ENCODE peak calls at places on chromosomes 12 and 14, in ten cellular contexts. K is stimulated activated CD8-positive, alpha-beta memory T cell treated with anti-CD3 and anti-CD28 coated beads, Interleukin-2, amount 100 ng/mL, for 48 hours; S is EH; A is AG09309; O is naive B cell; M is left colon; U is HFFc6; J is HS-27A; T is posterior cingulate gyrus; Z is T-helper 17 cell. R is an unnamed sample.

GRCh38 chr14:68112456-68112855 is 292.9 kb downstream of the RAD51B start:
- DNase-seq in K (no peak), S (no peak), M (no peak), U (no peak), A (no peak), T (no peak), J (no peak), O (no peak), Z (no peak), R (no peak)

GRCh38 chr12:67299526-67299925 is 30.4 kb downstream of the CAND1 start:
- DNase-seq in M (no peak), O (no peak), T (no peak), J (no peak), K (no peak), U (no peak), Z (no peak), S (no peak), A (no peak), R (no peak)

GRCh38 chr12:1907652-1908611 is 10.5 kb downstream of the CACNA2D4 start:
- DNase-seq in K (peak; percentile 19), S (peak; percentile 15), A (no peak), U (no peak), O (peak; percentile 42), J (no peak), T (peak; percentile 78), M (peak; percentile 74), Z (no peak), R (no peak)

GRCh38 chr12:122420471-122421262 is 1.8 kb downstream of the CLIP1 start:
- DNase-seq in Z (no peak), A (no peak), O (no peak), K (no peak), J (no peak), S (no peak), M (no peak), U (no peak), T (peak; percentile 36), R (no peak)

GRCh38 chr12:109927622-109928021 is 27.5 kb downstream of the TCHP start:
- DNase-seq in J (no peak), U (peak; percentile 23), M (no peak), A (no peak), K (peak; percentile 16), T (no peak), O (peak; percentile 11), S (peak; percentile 62), Z (no peak), R (no peak)

GRCh38 chr14:39266589-39266870 is 32.8 kb downstream of the MIA2 start:
- DNase-seq in A (no peak), U (peak; percentile 18), S (peak; percentile 61), T (no peak), Z (no peak), K (peak; percentile 20), O (no peak), J (no peak), M (peak; percentile 85), R (no peak)

GRCh38 chr12:105256921-105257320 is 20.9 kb upstream of the APPL2 start:
- DNase-seq in M (no peak), K (no peak), O (no peak), A (peak; percentile 58), Z (no peak), T (no peak), U (peak; percentile 92), J (peak; percentile 67), S (peak; percentile 96), R (no peak)

GRCh38 chr14:72888636-72889201 is 5.2 kb downstream of the DPF3 start:
- DNase-seq in A (no peak), J (no peak), Z (no peak), O (no peak), T (no peak), S (peak; percentile 52), U (no peak), M (no peak), K (no peak), R (no peak)

GRCh38 chr14:60862283-60862682 is 118.6 kb downstream of the TRMT5 start:
- DNase-seq in K (no peak), M (peak; percentile 82), Z (no peak), O (no peak), U (no peak), J (no peak), A (no peak), S (peak; percentile 21), T (no peak), R (no peak)

GRCh38 chr12:46549527-46550265 is 177.1 kb upstream of the SLC38A2 start:
- DNase-seq in K (no peak), J (peak; percentile 83), Z (no peak), A (peak; percentile 66), U (peak; percentile 82), M (no peak), O (no peak), T (no peak), S (peak; percentile 94), R (no peak)

GRCh38 chr14:96424104-96424989 is 32.4 kb downstream of the AK7 start:
- DNase-seq in Z (no peak), O (peak; percentile 55), S (peak; percentile 79), U (peak; percentile 63), J (peak; percentile 43), A (peak; percentile 25), K (no peak), M (peak; percentile 37), T (no peak), R (peak; percentile 17)

GRCh38 chr12:115794659-115795081 is 482.8 kb downstream of the MED13L start:
- DNase-seq in K (no peak), T (no peak), S (no peak), J (no peak), U (no peak), O (no peak), Z (no peak), A (no peak), M (no peak), R (no peak)

GRCh38 chr14:35398095-35398584 is 6.4 kb downstream of the NFKBIA start:
- DNase-seq in T (no peak), S (peak; percentile 48), U (no peak), A (no peak), J (no peak), Z (no peak), O (peak; percentile 41), K (no peak), M (no peak), R (no peak)

GRCh38 chr12:78121969-78122610 is 291.4 kb downstream of the NAV3 start:
- DNase-seq in Z (no peak), U (no peak), T (peak; percentile 54), A (no peak), S (peak; percentile 6), J (no peak), K (no peak), M (no peak), O (no peak), R (no peak)

GRCh38 chr12:125246346-125246656 is 181.1 kb downstream of the AACS start:
- DNase-seq in O (no peak), A (no peak), J (no peak), K (no peak), S (no peak), Z (no peak), U (no peak), M (no peak), T (no peak), R (no peak)